ENCODE peak calls at places on chromosomes 3 and 15, in six cellular contexts. J, I, E, R, C and G are unnamed samples.

GRCh38 chr3:184259396-184259877 is 1.9 kb downstream of the CAMK2N2 start:
- DNase-seq in E (no peak), J (no peak), I (no peak), C (no peak), R (no peak), G (no peak)

GRCh38 chr3:157754415-157754814 is 251.2 kb upstream of the VEPH1 start:
- DNase-seq in R (no peak), C (no peak), I (peak), E (no peak), J (no peak), G (no peak)

GRCh38 chr15:57619746-57620145 is 28.0 kb downstream of the MYZAP start:
- DNase-seq in J (no peak), C (no peak), R (no peak), I (no peak), E (no peak), G (no peak)

GRCh38 chr15:82532991-82533481 is 7.2 kb downstream of the RPS17 start:
- DNase-seq in I (no peak), J (no peak), R (no peak), E (no peak), C (no peak), G (no peak)

GRCh38 chr3:32383136-32383711 is 8.4 kb upstream of the CMTM7 start:
- DNase-seq in J (no peak), C (no peak), E (no peak), R (no peak), I (peak), G (no peak)

GRCh38 chr15:42324308-42324707 is 35.0 kb upstream of the CAPN3 start:
- DNase-seq in E (no peak), R (peak), J (no peak), I (no peak), C (no peak), G (no peak)

GRCh38 chr15:80170596-80170995 is 17.8 kb downstream of the FAH start:
- DNase-seq in J (no peak), C (no peak), R (no peak), E (no peak), I (no peak), G (no peak)

GRCh38 chr15:68232937-68233336 is 3.4 kb upstream of the CLN6 start:
- DNase-seq in J (no peak), C (peak), E (no peak), R (no peak), I (no peak), G (no peak)

GRCh38 chr3:24386458-24386857 is 108.2 kb downstream of the THRB start:
- DNase-seq in I (no peak), R (no peak), C (no peak), E (no peak), J (no peak), G (no peak)

GRCh38 chr3:128321418-128321817 is 145.3 kb downstream of the DNAJB8 start:
- DNase-seq in C (peak), I (no peak), J (no peak), R (no peak), E (no peak), G (no peak)

GRCh38 chr15:27828721-27829120 is 270.4 kb downstream of the OCA2 start:
- DNase-seq in I (no peak), R (no peak), E (no peak), C (no peak), J (no peak), G (no peak)

GRCh38 chr3:52237659-52238172 is 1.2 kb downstream of the TWF2 start:
- DNase-seq in R (peak), I (no peak), E (peak), J (peak), C (peak), G (no peak)

GRCh38 chr3:179038216-179038898 is 33.3 kb downstream of the ZMAT3 start:
- DNase-seq in I (no peak), R (no peak), E (no peak), J (no peak), C (no peak), G (no peak)

GRCh38 chr3:177358968-177359600 is 161.8 kb upstream of the TBL1XR1 start:
- DNase-seq in I (peak), J (peak), E (peak), R (peak), C (peak), G (peak)

GRCh38 chr3:178847170-178847569 is 224.4 kb downstream of the ZMAT3 start:
- DNase-seq in C (no peak), J (no peak), R (peak), I (no peak), E (no peak), G (no peak)

GRCh38 chr3:28673438-28673837 is 324.8 kb upstream of the AZI2 start:
- DNase-seq in I (no peak), J (no peak), R (no peak), E (no peak), C (no peak), G (no peak)

GRCh38 chr15:90138071-90138833 is 36.0 kb upstream of the IDH2 start:
- DNase-seq in C (peak), I (no peak), R (no peak), E (no peak), J (no peak), G (no peak)

GRCh38 chr3:99532246-99532645 is 106.1 kb upstream of the COL8A1 start:
- DNase-seq in I (no peak), C (peak), E (peak), R (peak), J (peak), G (peak)

GRCh38 chr15:57772223-57772957 is 65.9 kb downstream of the POLR2M start:
- DNase-seq in E (no peak), R (peak), C (no peak), I (no peak), J (peak), G (no peak)

GRCh38 chr15:69540622-69541021 is 88.0 kb downstream of the RPLP1 start:
- DNase-seq in I (peak), E (no peak), J (no peak), R (no peak), C (no peak), G (no peak)

GRCh38 chr3:56758539-56758981 is 43.2 kb downstream of the ARHGEF3 start:
- DNase-seq in C (peak), E (peak), R (peak), J (peak), I (no peak), G (no peak)

GRCh38 chr3:141644931-141645330 is 93.2 kb upstream of the RNF7 start:
- DNase-seq in E (peak), R (peak), I (no peak), J (peak), C (peak), G (peak)

GRCh38 chr15:71707230-71708051 is 102.9 kb upstream of the NR2E3 start:
- DNase-seq in E (no peak), I (no peak), R (peak), J (peak), C (no peak), G (no peak)

GRCh38 chr3:42668403-42668740 is 14.9 kb downstream of the ZBTB47 start:
- DNase-seq in E (no peak), R (no peak), C (peak), J (no peak), I (no peak), G (no peak)

GRCh38 chr15:67133738-67134576 is 68.6 kb downstream of the SMAD3 start:
- DNase-seq in I (no peak), C (no peak), E (no peak), R (peak), J (peak), G (no peak)

GRCh38 chr3:115099115-115099884 is 47.8 kb downstream of the ZBTB20 start:
- DNase-seq in J (no peak), I (no peak), R (no peak), C (no peak), E (no peak), G (no peak)

GRCh38 chr3:153038779-153039178 is 123.2 kb upstream of the RAP2B start:
- DNase-seq in R (peak), C (no peak), E (no peak), J (peak), I (no peak), G (no peak)

GRCh38 chr3:179528786-179529185 is 33.9 kb upstream of the ACTL6A start:
- DNase-seq in R (peak), J (peak), I (no peak), E (no peak), C (no peak), G (no peak)